ENCODE peak calls at places on chromosomes 16 and 17, in five cellular contexts. F, Q, E, V and Z are unnamed samples.

GRCh38 chr16:64278196-64278595 is 843.7 kb downstream of the CDH11 start:
- DNase-seq in Q (peak), F (no peak), V (no peak), E (peak), Z (peak)

GRCh38 chr16:23836404-23837291 is 865 bp downstream of the PRKCB start:
- DNase-seq in V (peak), Q (no peak), E (no peak), F (peak), Z (no peak)

GRCh38 chr16:74752756-74753155 is 21.9 kb downstream of the FA2H start:
- DNase-seq in E (no peak), Q (no peak), V (peak), F (no peak), Z (no peak)

GRCh38 chr17:78126895-78127239 is 1.7 kb downstream of the TMC6 start:
- DNase-seq in Q (no peak), E (no peak), V (no peak), F (no peak), Z (no peak)

GRCh38 chr16:28301154-28301553 is 8.8 kb downstream of the SBK1 start:
- DNase-seq in E (no peak), F (no peak), Q (no peak), V (no peak), Z (no peak)

GRCh38 chr17:31724619-31725018 is 134.4 kb downstream of the COPRS start:
- DNase-seq in V (no peak), Q (peak), F (no peak), E (no peak), Z (peak)

GRCh38 chr17:68290268-68290954 is 516 bp downstream of the SLC16A6 start:
- DNase-seq in Q (no peak), E (no peak), F (peak), V (peak), Z (peak)

GRCh38 chr16:11972128-11972527 is 4.4 kb upstream of the SNX29 start:
- DNase-seq in Q (no peak), V (peak), E (peak), F (no peak), Z (peak)

GRCh38 chr17:79695293-79696158 is 35.2 kb upstream of the ENPP7 start:
- DNase-seq in E (no peak), Q (peak), F (no peak), V (no peak), Z (peak)

GRCh38 chr17:57396515-57396921 is 140.2 kb downstream of the MSI2 start:
- DNase-seq in V (no peak), E (no peak), F (no peak), Q (no peak), Z (no peak)